ENCODE peak calls at places on chromosome 21, in six cellular contexts. Z is activated T-cell treated with anti-CD3 and anti-CD28 coated beads for 1 hour; Q is stimulated activated CD4-positive, alpha-beta T cell treated with anti-CD3 and anti-CD28 coated beads, Interleukin-12 subunit alpha, Interleukin-12 subunit beta, amount 100 ng/mL, for 4 hours; T is GM06990; M is HS-5; I is T-helper 2 cell. L is an unnamed sample.

GRCh38 chr21:42566524-42567180 is 53.0 kb downstream of the SLC37A1 start:
- DNase-seq in Z (no peak), Q (no peak), T (no peak), M (no peak), I (no peak), L (no peak)

GRCh38 chr21:45109831-45110492 is 35.6 kb downstream of the ADARB1 start:
- DNase-seq in Z (peak; percentile 14), Q (peak; percentile 14), T (peak; percentile 83), M (no peak), I (no peak), L (peak; percentile 51)

GRCh38 chr21:45055861-45056260 is 18.5 kb upstream of the ADARB1 start:
- DNase-seq in Z (no peak), Q (no peak), T (no peak), M (no peak), I (no peak), L (no peak)

GRCh38 chr21:45862544-45863207 is 118.9 kb upstream of the COL6A1 start:
- DNase-seq in Z (no peak), Q (no peak), T (no peak), M (no peak), I (no peak), L (no peak)

GRCh38 chr21:27759820-27760219 is 792.9 kb upstream of the ADAMTS5 start:
- DNase-seq in Z (no peak), Q (no peak), T (no peak), M (no peak), I (no peak), L (no peak)

GRCh38 chr21:31660134-31660565 is 657 bp downstream of the SOD1 start:
- DNase-seq in Z (peak; percentile 26), Q (no peak), T (peak; percentile 52), M (no peak), I (no peak), L (peak; percentile 42)

GRCh38 chr21:38525454-38525853 is 27.2 kb upstream of the ERG start:
- DNase-seq in Z (no peak), Q (no peak), T (no peak), M (no peak), I (no peak), L (no peak)

GRCh38 chr21:35171385-35171784 is 122.3 kb upstream of the RUNX1 start:
- DNase-seq in Z (no peak), Q (no peak), T (no peak), M (no peak), I (no peak), L (no peak)

GRCh38 chr21:18369115-18369514 is 34.5 kb downstream of the TMPRSS15 start:
- DNase-seq in Z (no peak), Q (no peak), T (no peak), M (no peak), I (no peak), L (no peak)

GRCh38 chr21:16420086-16420724 is 690.4 kb downstream of the USP25 start:
- DNase-seq in Z (no peak), Q (no peak), T (no peak), M (no peak), I (no peak), L (no peak)

GRCh38 chr21:46128106-46128982 is 27.0 kb downstream of the FTCD start:
- DNase-seq in Z (no peak), Q (no peak), T (no peak), M (no peak), I (no peak), L (no peak)

GRCh38 chr21:41449613-41450012 is 23.6 kb downstream of the MX1 start:
- DNase-seq in Z (no peak), Q (no peak), T (no peak), M (no peak), I (no peak), L (no peak)

GRCh38 chr21:45169001-45169400 is 94.6 kb downstream of the ADARB1 start:
- DNase-seq in Z (no peak), Q (no peak), T (no peak), M (no peak), I (no peak), L (no peak)

GRCh38 chr21:44872568-44873355 is 728 bp downstream of the PTTG1IP start:
- DNase-seq in Z (no peak), Q (no peak), T (no peak), M (no peak), I (no peak), L (peak; percentile 24)

GRCh38 chr21:29224006-29224405 is 74.7 kb upstream of the BACH1 start:
- DNase-seq in Z (no peak), Q (no peak), T (peak; percentile 56), M (no peak), I (no peak), L (no peak)

GRCh38 chr21:27021046-27021445 is 54.2 kb upstream of the ADAMTS5 start:
- DNase-seq in Z (no peak), Q (no peak), T (no peak), M (no peak), I (no peak), L (no peak)

GRCh38 chr21:15549671-15550070 is 180.1 kb upstream of the USP25 start:
- DNase-seq in Z (no peak), Q (no peak), T (no peak), M (peak; percentile 44), I (no peak), L (no peak)

GRCh38 chr21:33976082-33976979 is 60.7 kb upstream of the ATP5PO start:
- DNase-seq in Z (peak; percentile 30), Q (peak; percentile 33), T (peak; percentile 75), M (peak; percentile 97), I (peak; percentile 38), L (peak; percentile 39)

GRCh38 chr21:33025471-33026298 is at the start of gene OLIG2:
- DNase-seq in Z (no peak), Q (no peak), T (no peak), M (no peak), I (no peak), L (no peak)

GRCh38 chr21:15094706-15095105 is 29.9 kb upstream of the NRIP1 start:
- DNase-seq in Z (no peak), Q (no peak), T (no peak), M (no peak), I (no peak), L (no peak)

GRCh38 chr21:14875704-14876364 is 189.0 kb downstream of the NRIP1 start:
- DNase-seq in Z (no peak), Q (no peak), T (peak; percentile 51), M (no peak), I (no peak), L (no peak)

GRCh38 chr21:33849839-33850238 is 65.8 kb downstream of the ATP5PO start:
- DNase-seq in Z (no peak), Q (no peak), T (no peak), M (no peak), I (no peak), L (no peak)

GRCh38 chr21:26460621-26461020 is 112.5 kb downstream of the CYYR1 start:
- DNase-seq in Z (no peak), Q (no peak), T (no peak), M (no peak), I (no peak), L (no peak)

GRCh38 chr21:37552496-37553399 is 186.2 kb downstream of the DYRK1A start:
- DNase-seq in Z (no peak), Q (no peak), T (no peak), M (no peak), I (no peak), L (no peak)

GRCh38 chr21:35084869-35085268 is 35.8 kb upstream of the RUNX1 start:
- DNase-seq in Z (no peak), Q (no peak), T (no peak), M (peak; percentile 87), I (no peak), L (no peak)

GRCh38 chr21:33434770-33435360 is 31.7 kb downstream of the IFNGR2 start:
- DNase-seq in Z (no peak), Q (peak; percentile 24), T (peak; percentile 77), M (peak; percentile 79), I (no peak), L (no peak)

GRCh38 chr21:18840239-18840638 is 436.7 kb upstream of the TMPRSS15 start:
- DNase-seq in Z (no peak), Q (no peak), T (no peak), M (peak; percentile 9), I (no peak), L (no peak)

GRCh38 chr21:31117046-31117916 is 79.0 kb upstream of the KRTAP19-8 start:
- DNase-seq in Z (no peak), Q (no peak), T (no peak), M (peak; percentile 73), I (no peak), L (no peak)

GRCh38 chr21:36034211-36034913 is 26.0 kb downstream of the SETD4 start:
- DNase-seq in Z (no peak), Q (no peak), T (no peak), M (no peak), I (no peak), L (no peak)

GRCh38 chr21:38134084-38134873 is 122.5 kb upstream of the KCNJ15 start:
- DNase-seq in Z (no peak), Q (no peak), T (no peak), M (no peak), I (no peak), L (no peak)

GRCh38 chr21:27371065-27371464 is 404.2 kb upstream of the ADAMTS5 start:
- DNase-seq in Z (no peak), Q (no peak), T (no peak), M (no peak), I (no peak), L (no peak)

GRCh38 chr21:15063821-15064575 is 802 bp downstream of the NRIP1 start:
- DNase-seq in Z (no peak), Q (peak; percentile 8), T (peak; percentile 50), M (no peak), I (no peak), L (no peak)

GRCh38 chr21:44434568-44434925 is 20.8 kb upstream of the LRRC3 start:
- DNase-seq in Z (no peak), Q (no peak), T (no peak), M (no peak), I (no peak), L (no peak)

GRCh38 chr21:41761211-41762181 is 5.4 kb downstream of the RIPK4 start:
- DNase-seq in Z (no peak), Q (no peak), T (no peak), M (no peak), I (no peak), L (no peak)

GRCh38 chr21:46661211-46661625 is 25.7 kb downstream of the PRMT2 start:
- DNase-seq in Z (no peak), Q (no peak), T (peak; percentile 30), M (no peak), I (peak; percentile 32), L (peak; percentile 62)